ENCODE peak calls at places on chromosomes 12 and 14, in four cellular contexts. D is AG09319, Z is neural crest cell, N is HFF-Myc. P is an unnamed sample.

GRCh38 chr14:28671425-28671824 is 95.2 kb upstream of the FOXG1 start:
- DNase-seq in D (no peak), Z (no peak), N (no peak), P (no peak)

GRCh38 chr14:95655461-95655860 is 30.8 kb upstream of the TCL1B start:
- DNase-seq in Z (no peak), D (no peak), N (no peak), P (no peak)

GRCh38 chr14:96959992-96960391 is 162.8 kb downstream of the VRK1 start:
- DNase-seq in D (no peak), Z (no peak), N (no peak), P (no peak)

GRCh38 chr14:36516719-36517241 is 3.3 kb downstream of the NKX2-1 start:
- DNase-seq in D (no peak), Z (no peak), N (no peak), P (no peak)

GRCh38 chr12:88242161-88242925 is 100.2 kb downstream of the TMTC3 start:
- DNase-seq in D (peak; percentile 79), N (peak; percentile 98), Z (no peak), P (no peak)

GRCh38 chr14:77502109-77502782 is 3.6 kb upstream of the ISM2 start:
- DNase-seq in N (no peak), D (no peak), Z (no peak), P (no peak)

GRCh38 chr12:123957191-123957590 is 15.4 kb downstream of the CCDC92 start:
- DNase-seq in N (no peak), Z (no peak), D (no peak), P (no peak)

GRCh38 chr14:25050494-25051170 is 685 bp upstream of the STXBP6 start:
- DNase-seq in D (no peak), N (peak; percentile 69), Z (no peak), P (no peak)

GRCh38 chr12:16610743-16611142 is 4.8 kb upstream of the LMO3 start:
- DNase-seq in Z (no peak), N (no peak), D (no peak), P (no peak)

GRCh38 chr12:104656921-104657320 is 200.2 kb downstream of the CHST11 start:
- DNase-seq in N (no peak), Z (no peak), D (peak; percentile 83), P (no peak)

GRCh38 chr12:88243886-88244491 is 101.9 kb downstream of the TMTC3 start:
- DNase-seq in Z (no peak), D (no peak), N (no peak), P (no peak)

GRCh38 chr12:133201888-133202287 is 20.6 kb downstream of the ZNF268 start:
- DNase-seq in D (no peak), N (no peak), Z (no peak), P (no peak)

GRCh38 chr14:33959692-33960151 is 8.8 kb upstream of the EGLN3 start:
- DNase-seq in N (no peak), Z (no peak), D (no peak), P (no peak)

GRCh38 chr12:72074065-72074464 is 135.4 kb downstream of the TPH2 start:
- DNase-seq in N (no peak), Z (no peak), D (no peak), P (no peak)

GRCh38 chr12:22722081-22722480 is 97.1 kb downstream of the ETNK1 start:
- DNase-seq in Z (no peak), D (no peak), N (no peak), P (no peak)

GRCh38 chr12:131939007-131939406 is 9.9 kb downstream of the PUS1 start:
- DNase-seq in Z (no peak), N (no peak), D (no peak), P (no peak)

GRCh38 chr12:124497658-124498057 is 69.8 kb downstream of the NCOR2 start:
- DNase-seq in Z (no peak), N (no peak), D (no peak), P (no peak)

GRCh38 chr12:15996254-15996653 is 85.1 kb downstream of the DERA start:
- DNase-seq in Z (no peak), D (no peak), N (no peak), P (no peak)

GRCh38 chr12:127233016-127233415 is 1034.0 kb upstream of the TMEM132C start:
- DNase-seq in Z (no peak), D (no peak), N (no peak), P (no peak)

GRCh38 chr12:109732321-109733305 is 19.0 kb downstream of the FAM222A start:
- DNase-seq in Z (no peak), D (no peak), N (no peak), P (no peak)

GRCh38 chr12:131853832-131854797 is 25.9 kb downstream of the MMP17 start:
- DNase-seq in N (no peak), D (no peak), Z (no peak), P (no peak)

GRCh38 chr14:68951051-68951797 is 27.9 kb downstream of the ACTN1 start:
- DNase-seq in Z (no peak), D (peak; percentile 78), N (peak; percentile 89), P (no peak)

GRCh38 chr12:46160081-46160980 is 108.5 kb downstream of the SLC38A1 start:
- DNase-seq in N (no peak), D (peak; percentile 96), Z (no peak), P (no peak)

GRCh38 chr12:25280082-25280481 is 29.4 kb upstream of the KRAS start:
- DNase-seq in Z (no peak), D (no peak), N (no peak), P (no peak)

GRCh38 chr14:55577229-55577628 is 2.8 kb upstream of the KTN1 start:
- DNase-seq in D (no peak), Z (no peak), N (no peak), P (no peak)

GRCh38 chr14:73753043-73753886 is 39.1 kb upstream of the PNMA1 start:
- DNase-seq in Z (no peak), D (no peak), N (no peak), P (no peak)

GRCh38 chr14:89255012-89255411 is 162.0 kb downstream of the FOXN3 start:
- DNase-seq in Z (no peak), N (no peak), D (no peak), P (no peak)

GRCh38 chr12:93782854-93783253 is 105.7 kb downstream of the CRADD start:
- DNase-seq in N (no peak), Z (no peak), D (no peak), P (no peak)

GRCh38 chr14:61298834-61299233 is 17.7 kb upstream of the TMEM30B start:
- DNase-seq in Z (no peak), D (no peak), N (no peak), P (no peak)

GRCh38 chr12:19234991-19235876 is 105.7 kb downstream of the PLEKHA5 start:
- DNase-seq in D (no peak), Z (no peak), N (no peak), P (no peak)

GRCh38 chr12:25054783-25055144 is 105.9 kb upstream of the BCAT1 start:
- DNase-seq in Z (no peak), N (no peak), D (no peak), P (no peak)

GRCh38 chr12:132284071-132284492 is 45.3 kb downstream of the GALNT9 start:
- DNase-seq in D (no peak), N (no peak), Z (no peak), P (no peak)

GRCh38 chr14:61420326-61420725 is 98.9 kb downstream of the PRKCH start:
- DNase-seq in D (no peak), N (no peak), Z (no peak), P (no peak)

GRCh38 chr14:24269368-24269767 is 2.0 kb downstream of the RABGGTA start:
- DNase-seq in N (no peak), Z (no peak), D (no peak), P (no peak)

GRCh38 chr12:93624595-93625294 is 52.3 kb downstream of the SOCS2 start:
- DNase-seq in Z (no peak), D (peak; percentile 84), N (peak; percentile 93), P (no peak)

GRCh38 chr14:73770977-73771847 is 57.0 kb upstream of the PNMA1 start:
- DNase-seq in N (no peak), Z (no peak), D (no peak), P (no peak)

GRCh38 chr12:15752780-15753179 is 36.4 kb downstream of the EPS8 start:
- DNase-seq in N (no peak), D (no peak), Z (no peak), P (no peak)

GRCh38 chr12:125193798-125194562 is 128.7 kb downstream of the AACS start:
- DNase-seq in N (no peak), D (no peak), Z (no peak), P (no peak)

DNA sequence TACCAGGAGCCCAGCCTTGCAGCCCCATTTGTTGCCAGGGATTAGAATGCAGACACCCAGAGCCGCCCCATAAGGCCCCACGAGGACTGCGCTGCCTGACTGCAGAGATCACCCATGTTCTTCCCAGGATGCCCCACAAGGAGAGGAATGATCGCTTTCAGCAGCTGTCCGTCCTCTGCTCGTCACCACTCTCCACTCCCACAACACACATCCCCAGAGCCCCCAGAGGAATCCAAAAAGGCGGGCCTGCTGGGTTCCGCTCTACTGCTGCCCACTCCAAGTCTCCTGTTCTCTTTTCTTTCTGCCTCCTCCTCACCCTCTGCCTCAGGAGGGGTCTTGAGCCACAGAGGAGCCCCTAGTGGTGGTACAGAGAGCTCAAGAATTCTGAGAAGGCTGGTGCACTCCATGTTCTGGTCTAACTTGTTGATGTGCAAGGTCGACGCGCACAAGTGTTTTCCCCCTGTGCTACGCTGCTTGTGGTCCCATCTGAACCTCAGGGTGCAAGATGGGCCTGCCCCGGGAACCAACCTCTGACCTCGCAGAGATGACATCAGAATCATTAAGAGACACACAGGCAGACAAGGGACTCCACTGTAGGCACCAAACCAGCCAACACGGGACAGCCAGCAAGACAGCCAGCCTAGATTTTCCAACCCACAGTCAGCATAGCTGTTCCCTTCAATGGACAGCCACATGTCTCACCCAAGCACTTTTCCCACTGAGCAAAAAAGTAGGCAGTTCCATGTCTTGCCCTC is 30.0 kb downstream of the PXN start:
- DNase-seq in Z (no peak), D (no peak), N (no peak), P (no peak)
- TF ChIP-seq CTCF in Z (peak; percentile 52), D (peak; percentile 22), N (peak; percentile 24), P (no peak)

GRCh38 chr14:100471451-100472093 is 115.6 kb downstream of the BEGAIN start:
- DNase-seq in N (no peak), D (no peak), Z (no peak), P (no peak)
- TF ChIP-seq CTCF in N (no peak), D (no peak), Z (no peak), P (no peak)

DNA sequence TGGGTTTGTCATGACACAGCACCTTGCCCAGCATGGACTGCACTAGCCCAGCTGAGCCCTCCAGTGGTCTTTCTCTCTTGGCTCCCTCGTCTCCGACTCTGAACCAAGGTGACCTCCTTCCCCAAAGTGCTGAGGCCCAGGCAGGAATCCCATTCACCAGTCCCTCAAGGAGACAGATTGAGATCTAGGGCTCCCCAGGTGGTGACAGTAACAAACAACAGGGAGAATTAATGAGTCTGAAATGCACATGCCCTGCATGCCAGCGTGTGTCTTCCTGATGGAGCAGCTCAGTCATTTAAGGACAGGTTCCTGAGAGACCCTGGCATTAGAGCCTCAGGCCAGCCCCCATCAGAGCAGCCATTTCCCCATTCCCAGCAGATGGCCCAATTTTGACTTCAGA is 51.4 kb upstream of the OAS1 start:
- DNase-seq in N (no peak), Z (no peak), D (no peak), P (no peak)
- TF ChIP-seq CTCF in N (peak; percentile 8), Z (peak; percentile 46), D (no peak), P (no peak)

GRCh38 chr12:92134638-92135274 is 10.9 kb downstream of the BTG1 start:
- DNase-seq in Z (no peak), N (peak; percentile 62), D (no peak), P (no peak)
- TF ChIP-seq CTCF in Z (no peak), N (no peak), D (no peak), P (no peak)